ENCODE peak calls at places on chromosomes 13 and 19, in eight cellular contexts. W, Y, G, Z, X, C, F and M are unnamed samples.

GRCh38 chr13:114113961-114114360 is 18.5 kb downstream of the RASA3 start:
- DNase-seq in Y (peak; percentile 6), C (no peak), W (no peak), F (no peak), G (no peak), Z (no peak), X (peak; percentile 19), M (no peak)

GRCh38 chr19:50357178-50358100 is 8.0 kb downstream of the NAPSA start:
- DNase-seq in Y (peak; percentile 77), X (no peak), G (peak; percentile 24), C (peak; percentile 72), W (peak; percentile 28), F (peak; percentile 79), Z (peak; percentile 91), M (peak; percentile 82)

GRCh38 chr13:105410602-105411001 is 1124.9 kb downstream of the EFNB2 start:
- DNase-seq in G (no peak), C (peak; percentile 52), W (no peak), Z (peak; percentile 82), F (peak; percentile 21), X (no peak), Y (peak; percentile 62), M (peak; percentile 33)

GRCh38 chr19:6890938-6891337 is 3.6 kb downstream of the ADGRE1 start:
- DNase-seq in C (no peak), F (no peak), Y (no peak), X (no peak), W (no peak), Z (no peak), G (no peak), M (no peak)

GRCh38 chr19:46077815-46078167 is 37.0 kb upstream of the IGFL4 start:
- DNase-seq in X (no peak), Y (no peak), Z (no peak), G (no peak), F (no peak), W (no peak), C (no peak), M (no peak)

GRCh38 chr13:31433201-31433600 is 233.4 kb downstream of the B3GLCT start:
- DNase-seq in Y (no peak), G (no peak), C (no peak), X (no peak), F (no peak), W (no peak), Z (no peak), M (no peak)

GRCh38 chr19:37654118-37654517 is 1.1 kb downstream of the ZFP30 start:
- DNase-seq in C (no peak), Z (no peak), F (no peak), X (no peak), W (no peak), Y (no peak), G (no peak), M (no peak)

GRCh38 chr19:57088125-57088524 is 31.7 kb upstream of the USP29 start:
- DNase-seq in X (no peak), W (no peak), G (no peak), C (no peak), F (no peak), Z (no peak), Y (no peak), M (no peak)

GRCh38 chr19:12090807-12091206 is 26.3 kb downstream of the ZNF844 start:
- DNase-seq in G (peak; percentile 3), X (no peak), W (no peak), Y (no peak), C (peak; percentile 30), Z (peak; percentile 71), F (peak; percentile 58), M (peak; percentile 35)

GRCh38 chr19:30374791-30375650 is 2.8 kb downstream of the ZNF536 start:
- DNase-seq in X (no peak), W (no peak), C (no peak), G (no peak), F (no peak), Y (no peak), Z (peak; percentile 70), M (no peak)

GRCh38 chr13:27474751-27475268 is 24.4 kb upstream of the MTIF3 start:
- DNase-seq in X (no peak), Z (no peak), G (no peak), Y (no peak), F (no peak), C (no peak), W (no peak), M (no peak)

GRCh38 chr19:52190679-52191293 is 934 bp downstream of the PPP2R1A start:
- DNase-seq in W (no peak), X (no peak), Y (no peak), Z (peak; percentile 58), C (no peak), G (no peak), F (peak; percentile 55), M (peak; percentile 30)

GRCh38 chr13:111338841-111339240 is 18.4 kb downstream of the TEX29 start:
- DNase-seq in C (no peak), X (no peak), F (no peak), Z (no peak), Y (no peak), G (no peak), W (no peak), M (no peak)

GRCh38 chr13:107937841-107938240 is 277.5 kb downstream of the LIG4 start:
- DNase-seq in C (no peak), Z (no peak), G (no peak), W (no peak), X (no peak), F (no peak), Y (no peak), M (peak; percentile 62)

GRCh38 chr13:90696254-90696653 is 651.2 kb upstream of the MIR17HG start:
- DNase-seq in X (no peak), C (no peak), Y (no peak), F (no peak), Z (no peak), G (no peak), W (no peak), M (peak; percentile 74)

DNA sequence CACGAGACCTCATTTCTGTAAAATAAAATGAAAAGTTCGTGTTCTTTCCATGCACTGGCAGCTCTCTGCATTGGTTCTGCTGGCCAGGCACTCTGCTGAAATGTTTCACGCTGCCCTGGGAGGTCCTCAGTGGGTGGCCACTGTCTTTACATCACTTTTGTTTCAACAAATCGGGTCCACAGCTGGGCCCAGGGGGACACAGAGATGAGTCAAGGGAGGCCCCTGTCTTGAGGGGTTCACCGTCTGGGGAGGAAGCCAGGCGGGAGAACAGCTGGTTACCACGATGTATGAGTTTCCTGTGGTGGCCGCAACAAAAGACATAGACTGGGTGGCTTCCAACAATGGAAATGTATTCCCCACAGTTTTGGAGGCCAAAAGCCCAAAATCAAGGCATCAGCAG is 5.2 kb upstream of the KLF2 start:
- DNase-seq in F (no peak), Z (no peak), X (no peak), W (no peak), Y (no peak), G (no peak), C (no peak), M (no peak)
- H3K4me1 ChIP-seq in F (peaks cover 4% of the 10 kb centered on the region), Z (no peaks in the 10 kb centered on the region), X (peaks cover 4% of the 10 kb centered on the region), W (peaks cover 28% of the 10 kb centered on the region), Y (no peaks in the 10 kb centered on the region), G (peaks cover 30% of the 10 kb centered on the region), C (peaks cover 24% of the 10 kb centered on the region), M (no peaks in the 10 kb centered on the region)

GRCh38 chr19:41319500-41320184 is 9.7 kb downstream of the CCDC97 start:
- DNase-seq in Y (no peak), F (no peak), Z (no peak), G (no peak), X (no peak), C (no peak), W (no peak), M (no peak)
- H3K36me3 ChIP-seq in Y (no peaks in the 10 kb centered on the region), F (peaks cover 13% of the 10 kb centered on the region), Z (no peaks in the 10 kb centered on the region), G (peaks cover 45% of the 10 kb centered on the region), X (peaks cover 41% of the 10 kb centered on the region), C (peaks cover 8% of the 10 kb centered on the region), W (peaks cover 21% of the 10 kb centered on the region), M (peaks cover 8% of the 10 kb centered on the region)

DNA sequence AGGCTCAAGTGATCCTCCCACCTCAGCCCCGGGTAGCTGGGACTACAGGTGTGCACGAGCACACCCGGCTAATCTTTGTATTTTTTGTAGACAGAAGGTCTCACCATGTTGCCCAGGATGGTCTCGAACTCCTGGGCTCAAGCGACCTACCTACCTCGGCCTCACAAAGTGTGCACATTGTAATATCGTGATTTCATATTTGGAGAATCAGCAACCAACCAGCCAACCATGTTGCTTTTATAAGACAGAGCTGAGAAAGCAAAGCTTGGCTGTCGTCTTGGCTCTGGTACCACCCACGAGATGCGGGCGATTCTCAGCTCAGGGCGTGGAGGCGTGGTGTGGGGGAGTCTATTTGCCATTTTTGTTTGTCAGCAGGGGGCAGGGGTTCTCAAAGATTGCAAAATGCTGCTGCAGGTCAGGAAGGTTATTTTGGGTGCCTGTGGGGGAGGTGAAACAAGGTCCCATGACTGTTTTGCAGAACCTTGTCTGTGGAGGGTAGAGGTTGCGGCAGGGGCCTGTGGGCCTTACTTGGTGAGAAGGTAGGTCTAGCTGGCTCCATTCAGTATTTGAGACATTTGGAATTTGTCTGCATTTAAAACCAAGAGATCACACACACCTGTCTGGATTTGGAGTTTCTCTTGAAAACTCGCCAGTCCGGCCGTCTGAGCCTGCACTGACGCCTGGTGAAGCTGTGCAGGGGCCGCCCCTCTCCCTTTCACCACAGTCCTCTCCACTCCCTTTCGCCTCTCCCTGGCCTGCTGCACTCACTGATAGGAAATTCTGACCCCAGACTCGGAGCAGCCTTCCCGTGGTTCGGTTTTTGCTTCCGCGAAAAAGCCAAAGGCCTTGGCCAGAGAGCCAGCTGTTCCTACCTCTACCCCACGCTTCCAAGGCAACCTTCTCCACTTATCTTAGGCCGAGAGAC is 15.4 kb downstream of the TNFAIP8L1 start:
- DNase-seq in F (no peak), Y (no peak), C (no peak), W (no peak), X (no peak), G (no peak), Z (no peak), M (no peak)
- TF ChIP-seq CTCF in F (no peak), Y (no peak), C (no peak), W (no peak), X (no peak), G (no peak), Z (no peak), M (no peak)

GRCh38 chr13:97279079-97279411 is 56.9 kb downstream of the MBNL2 start:
- DNase-seq in C (no peak), Z (no peak), G (no peak), Y (no peak), X (no peak), F (no peak), W (no peak), M (no peak)

GRCh38 chr13:97281028-97281427 is 58.9 kb downstream of the MBNL2 start:
- DNase-seq in F (no peak), X (no peak), G (no peak), W (no peak), C (no peak), Y (no peak), Z (no peak), M (no peak)

GRCh38 chr13:97278395-97279078 is 56.4 kb downstream of the MBNL2 start:
- DNase-seq in W (no peak), Z (no peak), F (no peak), G (no peak), C (no peak), X (no peak), Y (no peak), M (no peak)

GRCh38 chr13:97280478-97280877 is 58.3 kb downstream of the MBNL2 start:
- DNase-seq in F (no peak), C (no peak), X (no peak), W (no peak), G (no peak), Y (no peak), Z (no peak), M (no peak)

DNA sequence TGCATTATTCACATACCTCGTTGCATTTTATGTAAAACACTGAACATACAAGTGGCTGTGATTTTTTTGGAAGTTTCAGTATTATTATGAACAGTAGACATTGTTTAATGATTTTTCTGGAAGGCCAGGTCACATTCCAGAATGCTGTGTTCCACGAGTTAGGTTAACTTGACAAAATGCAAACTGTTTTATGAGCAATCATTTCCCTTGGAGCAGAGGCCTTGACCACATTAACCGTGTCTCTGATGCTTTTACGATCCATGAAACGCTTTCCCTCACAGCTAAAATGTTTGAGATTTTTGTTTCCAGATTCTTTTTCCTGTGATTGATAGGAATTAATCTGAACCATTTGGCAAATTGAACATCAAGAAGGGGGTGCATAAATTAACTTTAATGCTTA is 57.8 kb downstream of the MBNL2 start:
- DNase-seq in F (no peak), W (no peak), G (no peak), X (no peak), C (peak; percentile 80), Z (no peak), Y (no peak), M (peak; percentile 51)
- H3K4me1 ChIP-seq in F (peaks cover 56% of the 10 kb centered on the region), W (peaks cover 100% of the 10 kb centered on the region), G (peaks cover 98% of the 10 kb centered on the region), X (peaks cover 69% of the 10 kb centered on the region), C (peaks cover 62% of the 10 kb centered on the region), Z (no peaks in the 10 kb centered on the region), Y (peaks cover 14% of the 10 kb centered on the region), M (peaks cover 41% of the 10 kb centered on the region)